ENCODE peak calls at places on chromosome 10, in eight cellular contexts. K, W, S, L, H, E, J and U are unnamed samples.
A peak's percentile ranks its signal among the peaks of the same experiment; 100 is the strongest.

GRCh38 chr10:118562877-118563276 is 32.6 kb downstream of the PRLHR start:
- DNase-seq in W (no peak), S (no peak), L (no peak), J (no peak), H (no peak), E (no peak), K (no peak), U (no peak)

GRCh38 chr10:110893559-110894179 is 21.9 kb downstream of the PDCD4 start:
- DNase-seq in J (peak; percentile 72), K (no peak), H (no peak), W (no peak), E (no peak), L (no peak), S (peak; percentile 24), U (peak; percentile 65)

GRCh38 chr10:102927311-102928010 is 9.4 kb downstream of the CNNM2 start:
- DNase-seq in L (no peak), J (no peak), H (no peak), E (no peak), W (no peak), K (no peak), S (no peak), U (no peak)

GRCh38 chr10:34920578-34920977 is 105.5 kb upstream of the PARD3 start:
- DNase-seq in E (no peak), H (no peak), L (no peak), W (no peak), S (no peak), J (no peak), K (no peak), U (no peak)

GRCh38 chr10:123147635-123148413 is at the start of gene HMX2:
- DNase-seq in H (no peak), E (no peak), K (no peak), L (no peak), J (no peak), W (no peak), S (peak; percentile 79), U (no peak)

GRCh38 chr10:50635286-50635685 is 11.5 kb upstream of the SGMS1 start:
- DNase-seq in L (peak; percentile 84), K (no peak), W (no peak), H (no peak), J (no peak), S (no peak), E (no peak), U (no peak)

GRCh38 chr10:110609592-110609991 is 34.5 kb upstream of the RBM20 start:
- DNase-seq in J (peak; percentile 19), W (no peak), H (no peak), S (no peak), E (no peak), K (no peak), L (peak; percentile 7), U (no peak)

GRCh38 chr10:25895856-25896255 is 38.2 kb upstream of the MYO3A start:
- DNase-seq in H (no peak), S (no peak), E (no peak), W (no peak), L (no peak), J (no peak), K (no peak), U (no peak)

GRCh38 chr10:18254692-18255091 is 114.5 kb downstream of the CACNB2 start:
- DNase-seq in E (no peak), H (no peak), W (no peak), S (no peak), L (no peak), K (no peak), J (no peak), U (no peak)

GRCh38 chr10:3959370-3960266 is 174.6 kb upstream of the KLF6 start:
- DNase-seq in S (no peak), W (no peak), E (no peak), J (no peak), K (no peak), H (no peak), L (no peak), U (no peak)

GRCh38 chr10:52066383-52066782 is 247.7 kb upstream of the DKK1 start:
- DNase-seq in E (no peak), J (peak; percentile 17), K (no peak), H (no peak), L (no peak), S (no peak), W (no peak), U (no peak)

GRCh38 chr10:32189400-32190084 is 133.3 kb upstream of the KIF5B start:
- DNase-seq in H (no peak), K (no peak), W (no peak), E (no peak), J (peak; percentile 78), L (no peak), S (no peak), U (peak; percentile 81)

GRCh38 chr10:21359202-21359601 is 166.3 kb downstream of the SKIDA1 start:
- DNase-seq in W (no peak), S (no peak), J (no peak), H (no peak), E (no peak), K (no peak), L (no peak), U (no peak)

GRCh38 chr10:89283988-89284475 is 17.8 kb upstream of the IFIT2 start:
- DNase-seq in L (peak; percentile 92), S (no peak), J (peak; percentile 49), E (peak; percentile 18), H (peak; percentile 32), K (peak; percentile 75), W (peak; percentile 59), U (no peak)

GRCh38 chr10:20993387-20994170 is 96.5 kb upstream of the NEBL start:
- DNase-seq in E (no peak), K (no peak), L (no peak), S (no peak), H (no peak), W (no peak), J (no peak), U (no peak)

GRCh38 chr10:107952649-107953589 is 788.4 kb upstream of the SORCS1 start:
- DNase-seq in K (no peak), J (no peak), W (no peak), L (no peak), S (no peak), H (no peak), E (no peak), U (no peak)

GRCh38 chr10:98150544-98150943 is 16.1 kb downstream of the R3HCC1L start:
- DNase-seq in J (no peak), W (no peak), E (no peak), S (no peak), H (no peak), K (no peak), L (peak; percentile 30), U (no peak)